ENCODE peak calls at places on chromosomes 12 and 14, in nine cellular contexts. X is PC-3, N is heart right ventricle, R is iPS DF 6.9, C is prostate gland, U is astrocyte, I is brain microvascular endothelial cell, L is OCI-LY7, E is A549. Z is an unnamed sample.

GRCh38 chr12:56082967-56083366 is 3.0 kb downstream of the ERBB3 start:
- DNase-seq in R (no peak), E (no peak), N (no peak), X (no peak), U (no peak), I (no peak), L (no peak), C (no peak), Z (no peak)

GRCh38 chr12:88325076-88325827 is 183.1 kb downstream of the TMTC3 start:
- DNase-seq in X (peak; percentile 92), R (no peak), U (peak; percentile 97), L (no peak), I (peak; percentile 88), E (peak; percentile 16), N (no peak), C (no peak), Z (no peak)

GRCh38 chr12:95815635-95816212 is 25.2 kb upstream of the NTN4 start:
- DNase-seq in R (no peak), U (peak; percentile 21), I (no peak), X (peak; percentile 56), N (no peak), L (peak; percentile 27), C (no peak), E (peak; percentile 43), Z (no peak)

GRCh38 chr12:89352242-89352491 is 134 bp downstream of the DUSP6 start:
- DNase-seq in X (no peak), R (no peak), U (no peak), L (no peak), E (no peak), N (no peak), I (no peak), C (no peak), Z (no peak)

GRCh38 chr14:92323916-92324818 is 1.2 kb downstream of the SLC24A4 start:
- DNase-seq in R (no peak), I (no peak), L (no peak), X (no peak), C (no peak), N (no peak), E (no peak), U (no peak), Z (no peak)

GRCh38 chr14:90500665-90501370 is 104.0 kb downstream of the CALM1 start:
- DNase-seq in L (peak; percentile 3), C (no peak), E (no peak), R (no peak), U (no peak), N (no peak), I (no peak), X (no peak), Z (no peak)

GRCh38 chr12:51208016-51208660 is 9.7 kb downstream of the POU6F1 start:
- DNase-seq in C (no peak), R (no peak), U (no peak), N (no peak), X (no peak), I (no peak), E (no peak), L (no peak), Z (no peak)

GRCh38 chr14:37369446-37369845 is 171.7 kb downstream of the MIPOL1 start:
- DNase-seq in N (no peak), R (no peak), L (no peak), X (no peak), I (no peak), E (no peak), U (no peak), C (peak; percentile 54), Z (no peak)

GRCh38 chr12:11765817-11766794 is 116.6 kb downstream of the ETV6 start:
- DNase-seq in N (peak; percentile 67), X (no peak), I (no peak), L (no peak), R (no peak), C (no peak), U (peak; percentile 93), E (no peak), Z (peak; percentile 48)

GRCh38 chr12:109247831-109248654 is 61.0 kb downstream of the FOXN4 start:
- DNase-seq in L (no peak), N (no peak), R (no peak), C (no peak), U (no peak), I (no peak), E (no peak), X (no peak), Z (no peak)

GRCh38 chr12:71710276-71711125 is 24.6 kb downstream of the TMEM19 start:
- DNase-seq in U (peak; percentile 91), C (no peak), L (no peak), N (no peak), R (no peak), X (peak; percentile 96), E (peak; percentile 52), I (peak; percentile 89), Z (no peak)

DNA sequence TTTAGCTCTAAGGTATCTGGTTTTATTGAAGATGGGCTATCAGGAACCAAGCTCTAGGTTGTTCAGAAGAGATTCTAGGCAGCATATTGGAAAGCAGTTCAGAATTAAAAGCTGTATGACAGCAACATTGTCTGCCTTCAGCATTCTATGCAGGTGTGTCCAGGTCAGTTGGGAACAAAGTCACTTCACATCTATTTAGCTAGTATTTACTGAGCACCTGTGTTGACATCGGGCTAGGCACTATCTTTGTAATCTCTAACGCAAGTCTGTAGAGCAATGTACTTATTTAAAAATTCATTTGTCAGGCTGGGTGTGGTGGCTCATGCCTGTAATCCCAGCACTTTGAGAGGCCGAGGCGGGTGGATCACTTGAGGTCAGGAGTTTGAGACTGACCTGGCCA is 6.8 kb upstream of the EID3 start:
- DNase-seq in E (no peak), R (no peak), C (no peak), X (no peak), U (no peak), L (no peak), N (no peak), I (no peak), Z (no peak)
- H3K4me3 ChIP-seq in E (peak overlapping the region; percentile 68), R (no peak overlapping the region), C (no peak overlapping the region), X (no peak overlapping the region), U (no peak overlapping the region), L (no peak overlapping the region), N (no peak overlapping the region), I (no peak overlapping the region), Z (no peak overlapping the region)

GRCh38 chr12:132447731-132448452 is 42.1 kb upstream of the FBRSL1 start:
- DNase-seq in N (no peak), X (no peak), L (no peak), R (no peak), U (no peak), C (no peak), E (no peak), I (no peak), Z (no peak)

GRCh38 chr12:132449565-132450390 is 40.2 kb upstream of the FBRSL1 start:
- DNase-seq in X (no peak), N (no peak), R (no peak), I (no peak), L (no peak), U (no peak), C (no peak), E (no peak), Z (peak; percentile 14)

GRCh38 chr12:132446535-132447326 is 43.2 kb upstream of the FBRSL1 start:
- DNase-seq in L (no peak), I (no peak), C (peak; percentile 83), N (no peak), U (no peak), E (no peak), R (no peak), X (no peak), Z (no peak)

GRCh38 chr12:132447327-132447720 is 42.6 kb upstream of the FBRSL1 start:
- DNase-seq in U (no peak), R (no peak), N (no peak), E (no peak), C (no peak), L (no peak), I (no peak), X (no peak), Z (peak; percentile 70)

GRCh38 chr12:132448453-132448800 is 41.5 kb upstream of the FBRSL1 start:
- DNase-seq in U (no peak), E (no peak), L (no peak), C (no peak), X (no peak), R (no peak), I (no peak), N (no peak), Z (no peak)
- H3K27ac ChIP-seq in U (no peak overlapping the region), E (no peak overlapping the region), L (no peak overlapping the region), C (no peak overlapping the region), X (no peak overlapping the region), R (no peak overlapping the region), I (no peak overlapping the region), N (no peak overlapping the region), Z (no peak overlapping the region)

GRCh38 chr12:6430990-6431353 is 13.8 kb upstream of the CD27 start:
- DNase-seq in C (no peak), R (no peak), X (no peak), L (no peak), U (no peak), E (no peak), N (no peak), I (no peak), Z (no peak)
- H3K4me3 ChIP-seq in C (peak overlapping the region; percentile 18), R (no peak overlapping the region), X (peak overlapping the region; percentile 52), L (peak overlapping the region; percentile 6), U (peak overlapping the region; percentile 31), E (no peak overlapping the region), N (peak overlapping the region; percentile 47), I (no peak overlapping the region), Z (no peak overlapping the region)

GRCh38 chr12:83199069-83199468 is 512.4 kb downstream of the TMTC2 start:
- DNase-seq in L (no peak), U (no peak), C (no peak), E (no peak), X (no peak), R (no peak), N (no peak), I (no peak), Z (no peak)
- H3K27ac ChIP-seq in L (no peak overlapping the region), U (no peak overlapping the region), C (no peak overlapping the region), E (no peak overlapping the region), X (no peak overlapping the region), R (no peak overlapping the region), N (no peak overlapping the region), I (no peak overlapping the region), Z (no peak overlapping the region)

GRCh38 chr12:54294914-54295566 is 5.8 kb downstream of the NFE2 start:
- DNase-seq in L (no peak), U (no peak), E (no peak), I (no peak), C (no peak), R (no peak), N (no peak), X (no peak), Z (no peak)
- H3K4me3 ChIP-seq in L (no peak overlapping the region), U (no peak overlapping the region), E (no peak overlapping the region), I (no peak overlapping the region), C (no peak overlapping the region), R (no peak overlapping the region), N (no peak overlapping the region), X (no peak overlapping the region), Z (peak overlapping the region; percentile 21)

DNA sequence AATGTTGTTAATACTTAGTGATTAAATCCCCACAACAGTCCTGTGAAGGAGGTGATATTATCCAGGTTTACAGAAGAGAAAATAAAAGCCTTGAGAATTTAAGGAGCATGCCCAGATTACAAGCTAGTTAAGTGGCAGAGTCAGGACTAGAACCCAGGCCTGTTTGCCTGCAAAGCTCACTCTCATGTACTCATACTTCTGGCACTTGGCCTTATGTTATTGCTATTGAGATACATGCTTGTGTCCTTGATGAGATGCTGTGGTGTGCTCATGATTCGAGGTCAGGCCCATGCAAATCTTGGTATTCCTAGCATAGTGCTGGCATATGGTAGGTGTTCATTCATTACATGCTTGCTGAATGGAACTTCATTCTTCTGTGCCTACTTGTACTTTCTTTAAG is 7.6 kb upstream of the EID3 start:
- DNase-seq in E (no peak), L (no peak), N (no peak), U (no peak), R (no peak), X (no peak), I (no peak), C (no peak), Z (no peak)
- H3K27ac ChIP-seq in E (peak overlapping the region; percentile 98), L (no peak overlapping the region), N (no peak overlapping the region), U (no peak overlapping the region), R (no peak overlapping the region), X (no peak overlapping the region), I (no peak overlapping the region), C (no peak overlapping the region), Z (no peak overlapping the region)

GRCh38 chr12:14948672-14949071 is 10.3 kb upstream of the ERP27 start:
- DNase-seq in N (peak; percentile 44), L (peak; percentile 92), X (peak; percentile 13), U (peak; percentile 85), R (no peak), E (no peak), C (no peak), I (peak; percentile 84), Z (no peak)
- H3K4me3 ChIP-seq in N (no peak overlapping the region), L (peak overlapping the region; percentile 44), X (no peak overlapping the region), U (peak overlapping the region; percentile 13), R (no peak overlapping the region), E (no peak overlapping the region), C (no peak overlapping the region), I (no peak overlapping the region), Z (no peak overlapping the region)